ENCODE peak calls at places on chromosomes 11 and 22, in four cellular contexts. E, C, A and D are unnamed samples. For H3K4me1, the result is how much of the 10 kb centered on the place peaks cover.

GRCh38 chr22:24951942-24952836 is at the start of gene KIAA1671:
- DNase-seq in E (peak), C (peak), A (peak), D (peak)

GRCh38 chr22:19959043-19959586 is 17.5 kb upstream of the TXNRD2 start:
- DNase-seq in E (peak), C (peak), A (peak), D (peak)

GRCh38 chr11:69376155-69377028 is 82.4 kb downstream of the MYEOV start:
- DNase-seq in E (no peak), C (peak), A (no peak), D (peak)

GRCh38 chr11:8268530-8269461 is 5.1 kb upstream of the LMO1 start:
- DNase-seq in E (no peak), C (no peak), A (no peak), D (no peak)

GRCh38 chr22:32333769-32334639 is 23.7 kb upstream of the RFPL3 start:
- DNase-seq in E (no peak), C (peak), A (no peak), D (no peak)

GRCh38 chr11:116162541-116163230 is 610.1 kb downstream of the BUD13 start:
- DNase-seq in E (no peak), C (peak), A (no peak), D (no peak)

GRCh38 chr11:11842426-11843008 is 745 bp downstream of the USP47 start:
- DNase-seq in E (peak), C (peak), A (peak), D (no peak)

GRCh38 chr11:105713696-105714095 is 103.8 kb downstream of the GRIA4 start:
- DNase-seq in E (no peak), C (no peak), A (no peak), D (no peak)

GRCh38 chr11:119051440-119052162 is 5.4 kb downstream of the HYOU1 start:
- DNase-seq in E (no peak), C (no peak), A (no peak), D (no peak)

GRCh38 chr11:120618399-120618798 is 106.9 kb downstream of the GRIK4 start:
- DNase-seq in E (no peak), C (no peak), A (no peak), D (no peak)

GRCh38 chr22:46070722-46071450 is 79.4 kb upstream of the PPARA start:
- DNase-seq in E (no peak), C (peak), A (peak), D (peak)

GRCh38 chr11:107271425-107271824 is 186.2 kb downstream of the CWF19L2 start:
- DNase-seq in E (no peak), C (no peak), A (no peak), D (no peak)

GRCh38 chr11:118194835-118195627 is 18.6 kb upstream of the SCN2B start:
- DNase-seq in E (no peak), C (peak), A (peak), D (peak)

GRCh38 chr11:76835928-76836612 is 24.6 kb upstream of the ACER3 start:
- DNase-seq in E (no peak), C (peak), A (peak), D (peak)

GRCh38 chr11:104127828-104128227 is 36.1 kb downstream of the PDGFD start:
- DNase-seq in E (no peak), C (no peak), A (no peak), D (no peak)

GRCh38 chr11:70942593-70942992 is 309.8 kb downstream of the SHANK2 start:
- DNase-seq in E (peak), C (no peak), A (no peak), D (no peak)

GRCh38 chr22:50270302-50271010 is at the start of gene MAPK11:
- DNase-seq in E (no peak), C (peak), A (peak), D (peak)

GRCh38 chr22:25765016-25765367 is 23.0 kb downstream of the MYO18B start:
- DNase-seq in E (no peak), C (no peak), A (no peak), D (no peak)

GRCh38 chr11:80163011-80163410 is 722.2 kb upstream of the TENM4 start:
- DNase-seq in E (no peak), C (no peak), A (no peak), D (no peak)

GRCh38 chr11:20211691-20212090 is 51.4 kb upstream of the DBX1 start:
- DNase-seq in E (no peak), C (no peak), A (no peak), D (no peak)

GRCh38 chr11:75193271-75193670 is 42.4 kb downstream of the SLCO2B1 start:
- DNase-seq in E (no peak), C (no peak), A (no peak), D (no peak)

GRCh38 chr11:23151819-23152218 is 291.5 kb upstream of the CCDC179 start:
- DNase-seq in E (no peak), C (no peak), A (no peak), D (no peak)

GRCh38 chr11:12150831-12151382 is 40.5 kb downstream of the MICAL2 start:
- DNase-seq in E (no peak), C (no peak), A (no peak), D (no peak)

GRCh38 chr22:49305966-49306631 is 521.6 kb downstream of the BRD1 start:
- DNase-seq in E (no peak), C (peak), A (peak), D (no peak)

GRCh38 chr22:42368379-42369249 is 63.6 kb downstream of the NFAM1 start:
- DNase-seq in E (no peak), C (no peak), A (no peak), D (peak)

GRCh38 chr22:20967697-20968201 is 694 bp downstream of the AIFM3 start:
- DNase-seq in E (no peak), C (no peak), A (no peak), D (no peak)

GRCh38 chr11:110712643-110713468 is 619 bp upstream of the ARHGAP20 start:
- DNase-seq in E (no peak), C (peak), A (no peak), D (peak)

GRCh38 chr11:32435947-32436750 is 810 bp upstream of the WT1 start:
- DNase-seq in E (no peak), C (peak), A (no peak), D (no peak)

GRCh38 chr11:61007383-61007970 is 36.0 kb downstream of the CD6 start:
- DNase-seq in E (no peak), C (no peak), A (no peak), D (peak)

GRCh38 chr11:133987221-133987620 is 30.5 kb upstream of the IGSF9B start:
- DNase-seq in E (no peak), C (no peak), A (no peak), D (no peak)

GRCh38 chr11:117820071-117820470 is 4.5 kb downstream of the FXYD2 start:
- DNase-seq in E (no peak), C (no peak), A (no peak), D (peak)

GRCh38 chr11:115497303-115497702 is 6.9 kb downstream of the CADM1 start:
- DNase-seq in E (no peak), C (no peak), A (no peak), D (no peak)

GRCh38 chr22:44099696-44100095 is 75.6 kb downstream of the PARVB start:
- DNase-seq in E (no peak), C (no peak), A (no peak), D (no peak)

GRCh38 chr11:115215694-115216615 is 288.3 kb downstream of the CADM1 start:
- DNase-seq in E (no peak), C (no peak), A (no peak), D (no peak)

GRCh38 chr11:35950082-35950481 is 6.2 kb downstream of the LDLRAD3 start:
- DNase-seq in E (no peak), C (no peak), A (no peak), D (no peak)

GRCh38 chr11:83044958-83045712 is 26.6 kb downstream of the RAB30 start:
- DNase-seq in E (no peak), C (no peak), A (no peak), D (no peak)

GRCh38 chr11:2795491-2795991 is 90.0 kb downstream of the CDKN1C start:
- DNase-seq in E (no peak), C (no peak), A (no peak), D (no peak)

GRCh38 chr11:67615455-67616430 is 9.0 kb downstream of the NDUFV1 start:
- DNase-seq in E (peak), C (no peak), A (peak), D (peak)

GRCh38 chr11:118060081-118060661 is 16.7 kb upstream of the TMPRSS4 start:
- DNase-seq in E (no peak), C (no peak), A (no peak), D (no peak)

DNA sequence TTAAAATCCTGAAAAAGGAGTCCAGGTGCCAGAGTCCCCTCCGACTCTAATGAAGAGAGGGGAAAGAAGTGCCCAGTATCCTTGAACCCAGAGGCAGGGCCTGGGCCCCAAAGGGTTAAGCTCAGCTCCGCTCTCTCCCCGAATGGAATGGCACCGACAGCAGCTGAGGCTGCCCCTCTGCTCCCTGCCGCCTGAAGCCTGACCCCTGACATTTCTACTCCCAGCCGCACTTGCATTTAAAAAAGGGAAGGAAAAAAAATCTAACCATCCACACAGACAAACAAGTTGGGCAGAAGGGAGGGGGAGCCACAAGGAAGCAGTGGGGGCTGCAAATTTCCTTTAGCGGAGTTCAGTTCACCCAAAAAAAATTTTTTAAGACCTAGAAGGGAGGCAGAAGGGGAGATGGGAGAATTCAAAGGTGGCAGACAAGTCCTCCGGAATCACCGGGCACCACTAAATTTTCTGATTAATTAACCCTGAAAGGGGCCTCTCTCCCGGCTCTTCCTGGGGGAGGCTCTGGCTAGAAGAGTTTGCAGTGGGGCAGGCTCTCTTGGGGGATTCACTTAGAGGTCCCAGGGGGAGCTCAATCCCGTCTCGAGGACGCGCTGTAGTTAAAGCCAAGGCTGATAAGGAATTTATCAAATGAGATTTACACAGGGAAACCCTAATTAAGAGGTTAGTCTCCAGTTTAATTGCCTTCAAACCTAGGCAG is 25.7 kb downstream of the MN1 start:
- DNase-seq in E (no peak), C (no peak), A (no peak), D (no peak)
- H3K4me3 ChIP-seq in E (no peak), C (no peak), A (peak), D (no peak)

GRCh38 chr22:37503850-37504249 is 15.4 kb downstream of the CARD10 start:
- DNase-seq in E (no peak), C (no peak), A (peak), D (no peak)
- H3K4me1 ChIP-seq in E (half or more), C (under half), A (half or more), D (half or more)

GRCh38 chr11:47408598-47409439 is 429 bp downstream of the SLC39A13 start:
- DNase-seq in E (no peak), C (peak), A (peak), D (peak)

GRCh38 chr11:47406896-47407745 is 1.3 kb upstream of the SLC39A13 start:
- DNase-seq in E (no peak), C (no peak), A (no peak), D (no peak)

GRCh38 chr11:47409440-47410403 is 1.3 kb downstream of the SLC39A13 start:
- DNase-seq in E (no peak), C (peak), A (no peak), D (no peak)

GRCh38 chr11:47410404-47411264 is 2.2 kb downstream of the SLC39A13 start:
- DNase-seq in E (no peak), C (no peak), A (no peak), D (peak)

DNA sequence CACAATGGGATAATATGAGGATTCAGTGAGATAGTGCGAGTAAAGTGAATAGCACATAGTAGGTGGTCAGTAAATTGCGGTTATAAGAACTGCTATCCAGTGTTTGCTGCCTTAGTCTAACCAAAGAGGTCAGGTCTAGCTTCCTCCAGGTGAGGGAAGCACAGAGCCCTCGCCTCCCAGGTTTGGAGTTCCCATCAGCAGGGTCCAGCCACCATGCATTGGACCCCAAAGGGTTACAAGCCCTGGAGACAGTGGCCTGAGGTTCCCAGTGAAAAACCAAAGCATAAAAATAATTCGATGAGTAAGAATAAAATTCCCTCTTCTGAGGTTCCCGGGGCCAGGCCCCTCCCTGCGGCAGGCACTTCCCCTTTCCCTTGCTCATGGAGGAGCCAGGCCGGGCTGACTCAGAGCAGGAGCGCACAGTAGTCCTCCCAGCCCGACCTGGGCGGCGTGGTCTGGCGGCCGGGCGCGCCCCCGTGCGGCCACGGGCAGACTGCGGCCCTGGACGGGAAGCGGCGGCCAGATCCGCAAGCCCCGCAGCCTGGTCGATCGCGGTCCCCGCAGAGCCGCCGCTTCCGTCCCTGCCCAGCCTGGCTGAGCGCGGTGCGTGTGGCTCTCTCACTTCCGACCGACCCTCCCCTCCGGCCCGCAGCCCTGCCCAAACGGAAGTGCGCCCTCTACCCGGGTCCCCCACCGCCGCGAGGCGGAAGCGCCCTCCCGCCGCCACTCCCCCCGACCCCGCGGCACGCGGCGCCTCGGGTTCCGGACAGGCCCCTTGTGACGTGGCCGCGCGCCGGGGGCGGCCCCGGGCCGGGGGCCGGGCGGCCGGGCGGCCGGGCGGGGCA is at the start of gene SLC39A13:
- DNase-seq in E (peak), C (peak), A (peak), D (peak)
- TF ChIP-seq CTCF in E (peak), C (peak), A (peak), D (peak)

GRCh38 chr11:128210148-128210940 is 377.0 kb downstream of the ETS1 start:
- DNase-seq in E (peak), C (no peak), A (no peak), D (no peak)
- H3K4me3 ChIP-seq in E (peak), C (no peak), A (no peak), D (no peak)

GRCh38 chr11:58926695-58927094 is 12.6 kb upstream of the GLYATL1 start:
- DNase-seq in E (no peak), C (no peak), A (no peak), D (no peak)
- H3K4me1 ChIP-seq in E (under half), C (under half), A (under half), D (under half)

DNA sequence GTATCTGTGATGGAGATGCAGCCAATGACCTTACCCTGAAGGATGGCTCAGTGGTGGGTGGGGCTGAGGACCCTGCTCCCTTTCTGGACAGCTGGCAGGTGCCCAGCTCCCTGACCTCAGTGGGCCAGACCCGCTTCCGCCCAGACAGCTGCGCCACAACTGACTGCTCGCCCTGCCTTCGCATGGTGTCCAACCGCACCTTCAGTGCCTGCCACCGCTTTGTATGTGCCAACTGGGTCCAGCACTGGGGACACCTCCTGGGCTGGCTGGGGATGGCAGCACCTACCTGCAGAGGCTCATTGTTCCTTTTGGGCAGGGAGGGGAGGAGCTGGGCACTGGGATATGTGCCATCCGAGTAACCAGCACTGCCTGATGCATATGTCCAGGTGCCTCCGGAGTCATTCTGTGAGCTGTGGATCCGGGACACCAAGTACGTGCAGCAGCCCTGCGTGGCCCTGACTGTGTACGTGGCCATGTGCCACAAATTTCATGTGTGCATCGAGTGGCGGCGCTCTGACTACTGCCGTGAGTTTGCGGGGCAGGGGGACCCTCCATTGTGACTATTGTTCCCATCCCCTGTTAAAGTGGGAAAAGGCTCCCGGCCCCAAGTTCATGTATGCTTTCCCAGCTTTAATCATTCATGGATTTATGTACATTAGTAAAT is 84.8 kb downstream of the OTOG start:
- DNase-seq in E (no peak), C (no peak), A (no peak), D (no peak)
- TF ChIP-seq CTCF in E (peak), C (no peak), A (no peak), D (no peak)